ENCODE peak calls at places on chromosome 14, in five cellular contexts. D is MM.1S; U is CD8-positive, alpha-beta T cell; C is transverse colon; T is tibial nerve. L is an unnamed sample.
A peak's percentile ranks its signal among the peaks of the same experiment; 100 is the strongest.

GRCh38 chr14:72617391-72618011 is 276.4 kb downstream of the DPF3 start:
- DNase-seq in D (no peak), U (no peak), C (no peak), T (no peak), L (no peak)

GRCh38 chr14:101480747-101481530 is 80.4 kb upstream of the DIO3 start:
- DNase-seq in D (no peak), U (no peak), C (peak; percentile 6), T (no peak), L (no peak)

GRCh38 chr14:81176224-81176623 is 44.5 kb downstream of the GTF2A1 start:
- DNase-seq in D (no peak), U (no peak), C (peak; percentile 33), T (peak; percentile 33), L (no peak)

GRCh38 chr14:61178226-61179060 is 102.7 kb downstream of the TMEM30B start:
- DNase-seq in D (peak; percentile 35), U (no peak), C (no peak), T (no peak), L (peak; percentile 61)

GRCh38 chr14:49033131-49033530 is 553.0 kb downstream of the RPS29 start:
- DNase-seq in D (no peak), U (no peak), C (no peak), T (no peak), L (no peak)

GRCh38 chr14:72679106-72679505 is 214.8 kb downstream of the DPF3 start:
- DNase-seq in D (no peak), U (no peak), C (no peak), T (no peak), L (no peak)

GRCh38 chr14:104442611-104443390 is 136.8 kb upstream of the C14orf180 start:
- DNase-seq in D (no peak), U (no peak), C (no peak), T (no peak), L (no peak)

GRCh38 chr14:59451849-59452248 is 13.3 kb downstream of the GPR135 start:
- DNase-seq in D (no peak), U (no peak), C (no peak), T (no peak), L (no peak)

GRCh38 chr14:36518031-36518585 is 1.9 kb downstream of the NKX2-1 start:
- DNase-seq in D (no peak), U (no peak), C (no peak), T (no peak), L (no peak)

GRCh38 chr14:74202113-74202512 is 37.1 kb upstream of the VSX2 start:
- DNase-seq in D (no peak), U (no peak), C (no peak), T (no peak), L (no peak)

GRCh38 chr14:104323551-104324175 is 185.3 kb downstream of the KIF26A start:
- DNase-seq in D (no peak), U (no peak), C (no peak), T (no peak), L (no peak)

GRCh38 chr14:72810201-72810600 is 83.7 kb downstream of the DPF3 start:
- DNase-seq in D (no peak), U (peak; percentile 4), C (no peak), T (no peak), L (no peak)

GRCh38 chr14:52124791-52125661 is 56.2 kb upstream of the NID2 start:
- DNase-seq in D (no peak), U (no peak), C (no peak), T (no peak), L (no peak)

GRCh38 chr14:50785506-50786063 is 45.4 kb downstream of the NIN start:
- DNase-seq in D (no peak), U (no peak), C (no peak), T (no peak), L (peak; percentile 42)

GRCh38 chr14:63510538-63510937 is 32.6 kb downstream of the PPP2R5E start:
- DNase-seq in D (no peak), U (no peak), C (no peak), T (no peak), L (no peak)

GRCh38 chr14:20191396-20191795 is 700 bp downstream of the OR11G2 start:
- DNase-seq in D (no peak), U (no peak), C (no peak), T (no peak), L (no peak)

GRCh38 chr14:56217380-56218045 is 99.3 kb downstream of the PELI2 start:
- DNase-seq in D (no peak), U (no peak), C (no peak), T (no peak), L (no peak)

GRCh38 chr14:61420326-61420725 is 98.9 kb downstream of the PRKCH start:
- DNase-seq in D (no peak), U (no peak), C (no peak), T (no peak), L (no peak)

GRCh38 chr14:37413504-37414003 is 181.5 kb downstream of the FOXA1 start:
- DNase-seq in D (no peak), U (no peak), C (no peak), T (no peak), L (no peak)

GRCh38 chr14:24481622-24482324 is 26.3 kb downstream of the CMA1 start:
- DNase-seq in D (peak; percentile 29), U (no peak), C (peak; percentile 56), T (no peak), L (peak; percentile 82)

GRCh38 chr14:97687944-97688625 is 890.9 kb downstream of the VRK1 start:
- DNase-seq in D (no peak), U (no peak), C (no peak), T (no peak), L (no peak)

GRCh38 chr14:99596772-99597171 is 7.2 kb downstream of the CCDC85C start:
- DNase-seq in D (no peak), U (no peak), C (peak; percentile 71), T (no peak), L (no peak)

GRCh38 chr14:40447032-40447431 is 1014.8 kb upstream of the FBXO33 start:
- DNase-seq in D (no peak), U (no peak), C (no peak), T (no peak), L (no peak)

GRCh38 chr14:53109028-53109687 is 44.0 kb downstream of the DDHD1 start:
- DNase-seq in D (peak; percentile 75), U (no peak), C (peak; percentile 35), T (no peak), L (peak; percentile 94)

GRCh38 chr14:59098377-59098776 is 90.1 kb upstream of the DAAM1 start:
- DNase-seq in D (no peak), U (no peak), C (no peak), T (no peak), L (no peak)

GRCh38 chr14:55877942-55878341 is 240.3 kb upstream of the PELI2 start:
- DNase-seq in D (no peak), U (no peak), C (no peak), T (no peak), L (no peak)

GRCh38 chr14:105884808-105885281 is 358.5 kb downstream of the TMEM121 start:
- DNase-seq in D (no peak), U (no peak), C (no peak), T (no peak), L (no peak)

GRCh38 chr14:89621009-89621421 is 204.0 kb upstream of the FOXN3 start:
- DNase-seq in D (no peak), U (no peak), C (no peak), T (no peak), L (no peak)

GRCh38 chr14:30484976-30485375 is 74.0 kb upstream of the G2E3 start:
- DNase-seq in D (no peak), U (no peak), C (no peak), T (no peak), L (no peak)

GRCh38 chr14:53027562-53027961 is 76.7 kb upstream of the FERMT2 start:
- DNase-seq in D (no peak), U (no peak), C (no peak), T (no peak), L (no peak)

GRCh38 chr14:55936691-55937090 is 181.5 kb upstream of the PELI2 start:
- DNase-seq in D (no peak), U (no peak), C (no peak), T (no peak), L (no peak)

GRCh38 chr14:105368910-105369652 is 29.3 kb upstream of the TEX22 start:
- DNase-seq in D (no peak), U (no peak), C (no peak), T (no peak), L (no peak)

GRCh38 chr14:103188691-103189480 is 65.6 kb downstream of the TNFAIP2 start:
- DNase-seq in D (no peak), U (no peak), C (peak; percentile 37), T (no peak), L (peak; percentile 31)
- TF ChIP-seq CTCF in D (no peak), U (no peak), C (peak; percentile 37), T (no peak), L (no peak)

GRCh38 chr14:96121660-96122395 is 82.7 kb downstream of the C14orf132 start:
- DNase-seq in D (no peak), U (no peak), C (no peak), T (no peak), L (no peak)
- TF ChIP-seq CTCF in D (no peak), U (no peak), C (no peak), T (no peak), L (no peak)

DNA sequence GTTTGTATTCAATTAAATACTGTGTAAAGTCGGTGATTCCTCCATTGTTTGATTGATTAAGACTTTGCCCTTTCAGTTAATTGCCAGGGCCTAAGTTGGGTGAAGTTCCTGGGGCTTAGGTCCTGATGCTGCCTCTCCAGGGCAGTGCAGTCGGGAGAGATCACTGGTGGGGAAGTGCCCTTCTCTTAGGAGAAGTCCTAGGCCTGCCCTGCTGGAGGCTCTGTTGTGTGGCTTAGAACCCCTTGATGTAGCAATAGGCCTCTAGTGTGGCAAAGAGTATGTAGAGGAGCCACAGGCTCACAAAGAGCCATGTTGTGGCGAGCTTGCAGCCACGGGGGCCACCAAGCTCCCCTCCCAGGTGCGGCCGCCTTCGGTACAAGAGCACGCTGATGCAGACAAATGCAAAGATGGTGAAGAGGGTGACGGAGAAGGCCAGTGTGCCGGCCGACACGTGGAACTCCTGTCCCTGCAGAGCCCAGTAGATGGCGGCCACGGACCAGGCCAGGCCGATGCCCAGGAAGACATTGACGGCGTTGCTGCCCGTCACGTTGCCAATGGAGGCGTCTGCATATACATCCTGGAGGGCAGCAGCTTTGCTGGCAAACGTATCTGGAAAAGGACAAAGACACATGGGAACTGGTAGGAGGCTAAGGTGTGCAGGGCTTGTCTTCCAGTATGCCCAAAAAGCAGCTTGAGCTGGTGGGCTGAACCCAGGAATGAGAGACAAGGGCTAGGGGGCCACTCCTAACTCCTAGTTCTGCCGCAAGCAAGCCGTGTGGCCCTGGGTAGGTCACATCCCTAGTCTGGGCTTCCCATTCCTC is 142.8 kb downstream of the SLC8A3 start:
- DNase-seq in D (no peak), U (no peak), C (peak; percentile 78), T (no peak), L (peak; percentile 60)
- TF ChIP-seq CTCF in D (no peak), U (no peak), C (peak; percentile 75), T (peak; percentile 21), L (peak; percentile 58)

DNA sequence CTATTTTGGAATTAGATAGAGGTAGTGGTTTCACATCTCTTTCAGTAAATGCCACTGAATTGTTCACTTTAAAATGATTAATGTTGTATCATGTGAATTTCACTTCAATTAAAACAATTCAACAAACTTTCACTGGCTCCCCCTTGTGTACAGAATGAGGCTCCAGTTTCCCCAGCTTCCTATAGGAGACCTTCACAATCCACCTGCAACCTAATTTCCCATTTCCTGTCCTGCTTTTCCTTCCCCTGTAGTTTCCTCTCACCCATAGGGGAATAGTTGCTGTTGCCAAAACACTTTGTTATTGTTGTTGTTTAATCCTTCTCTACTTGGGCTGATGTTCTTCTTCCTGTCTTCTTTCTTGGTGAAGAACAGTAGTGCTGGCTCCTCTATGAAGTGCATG is 59.8 kb downstream of the NPAS3 start:
- DNase-seq in D (no peak), U (no peak), C (no peak), T (no peak), L (no peak)
- TF ChIP-seq CTCF in D (peak; percentile 6), U (no peak), C (peak; percentile 36), T (no peak), L (no peak)